ENCODE peak calls at places on chromosomes 6 and 20, in nine cellular contexts. One of them, this sample, is unnamed.

GRCh38 chr6:144898052-144898689 is 613.0 kb downstream of the UTRN start:
- DNase-seq in astrocyte: peak
- DNase-seq in heart left ventricle: no peak
- DNase-seq in MM.1S: no peak
- DNase-seq in mammary epithelial cell: peak
- DNase-seq in spleen: no peak
- DNase-seq in left ventricle myocardium inferior: no peak
- DNase-seq in colonic mucosa: no peak
- DNase-seq in K562: no peak
- DNase-seq in this sample: peak

GRCh38 chr20:41290804-41291389 is 26.6 kb downstream of the ZHX3 start:
- DNase-seq in left ventricle myocardium inferior: no peak
- DNase-seq in astrocyte: no peak
- DNase-seq in K562: no peak
- DNase-seq in colonic mucosa: no peak
- DNase-seq in heart left ventricle: no peak
- DNase-seq in mammary epithelial cell: no peak
- DNase-seq in spleen: no peak
- DNase-seq in MM.1S: no peak
- DNase-seq in this sample: no peak

GRCh38 chr20:3213226-3213625 is 3.9 kb downstream of the ITPA start:
- DNase-seq in colonic mucosa: no peak
- DNase-seq in spleen: no peak
- DNase-seq in MM.1S: no peak
- DNase-seq in heart left ventricle: no peak
- DNase-seq in astrocyte: no peak
- DNase-seq in K562: no peak
- DNase-seq in left ventricle myocardium inferior: no peak
- DNase-seq in mammary epithelial cell: no peak
- DNase-seq in this sample: no peak

GRCh38 chr6:44133003-44133931 is 5.9 kb downstream of the TMEM63B start:
- DNase-seq in astrocyte: no peak
- DNase-seq in heart left ventricle: peak
- DNase-seq in left ventricle myocardium inferior: peak
- DNase-seq in MM.1S: no peak
- DNase-seq in spleen: no peak
- DNase-seq in colonic mucosa: peak
- DNase-seq in mammary epithelial cell: peak
- DNase-seq in K562: peak
- DNase-seq in this sample: no peak

GRCh38 chr6:37365791-37366190 is 12.0 kb downstream of the RNF8 start:
- DNase-seq in MM.1S: no peak
- DNase-seq in left ventricle myocardium inferior: no peak
- DNase-seq in astrocyte: peak
- DNase-seq in heart left ventricle: no peak
- DNase-seq in mammary epithelial cell: no peak
- DNase-seq in K562: peak
- DNase-seq in spleen: no peak
- DNase-seq in colonic mucosa: no peak
- DNase-seq in this sample: no peak

GRCh38 chr6:166474721-166475565 is 92.2 kb upstream of the MPC1 start:
- DNase-seq in MM.1S: no peak
- DNase-seq in heart left ventricle: no peak
- DNase-seq in mammary epithelial cell: no peak
- DNase-seq in astrocyte: no peak
- DNase-seq in spleen: peak
- DNase-seq in K562: no peak
- DNase-seq in colonic mucosa: no peak
- DNase-seq in left ventricle myocardium inferior: no peak
- DNase-seq in this sample: no peak

GRCh38 chr6:21597706-21598273 is 4.2 kb downstream of the SOX4 start:
- DNase-seq in colonic mucosa: peak
- DNase-seq in heart left ventricle: no peak
- DNase-seq in mammary epithelial cell: peak
- DNase-seq in spleen: no peak
- DNase-seq in K562: no peak
- DNase-seq in astrocyte: no peak
- DNase-seq in MM.1S: no peak
- DNase-seq in left ventricle myocardium inferior: no peak
- DNase-seq in this sample: no peak

GRCh38 chr20:47019106-47019824 is 124.6 kb downstream of the EYA2 start:
- DNase-seq in left ventricle myocardium inferior: no peak
- DNase-seq in colonic mucosa: no peak
- DNase-seq in K562: no peak
- DNase-seq in heart left ventricle: no peak
- DNase-seq in MM.1S: no peak
- DNase-seq in astrocyte: peak
- DNase-seq in mammary epithelial cell: no peak
- DNase-seq in spleen: peak
- DNase-seq in this sample: no peak

GRCh38 chr20:33443006-33443511 is 504 bp downstream of the SNTA1 start:
- DNase-seq in astrocyte: no peak
- DNase-seq in spleen: peak
- DNase-seq in heart left ventricle: peak
- DNase-seq in left ventricle myocardium inferior: peak
- DNase-seq in K562: peak
- DNase-seq in mammary epithelial cell: no peak
- DNase-seq in colonic mucosa: peak
- DNase-seq in MM.1S: peak
- DNase-seq in this sample: no peak

GRCh38 chr6:140970485-140970884 is 1162.2 kb upstream of the GJE1 start:
- DNase-seq in MM.1S: no peak
- DNase-seq in K562: no peak
- DNase-seq in astrocyte: no peak
- DNase-seq in heart left ventricle: no peak
- DNase-seq in colonic mucosa: no peak
- DNase-seq in left ventricle myocardium inferior: no peak
- DNase-seq in spleen: no peak
- DNase-seq in mammary epithelial cell: no peak
- DNase-seq in this sample: no peak

DNA sequence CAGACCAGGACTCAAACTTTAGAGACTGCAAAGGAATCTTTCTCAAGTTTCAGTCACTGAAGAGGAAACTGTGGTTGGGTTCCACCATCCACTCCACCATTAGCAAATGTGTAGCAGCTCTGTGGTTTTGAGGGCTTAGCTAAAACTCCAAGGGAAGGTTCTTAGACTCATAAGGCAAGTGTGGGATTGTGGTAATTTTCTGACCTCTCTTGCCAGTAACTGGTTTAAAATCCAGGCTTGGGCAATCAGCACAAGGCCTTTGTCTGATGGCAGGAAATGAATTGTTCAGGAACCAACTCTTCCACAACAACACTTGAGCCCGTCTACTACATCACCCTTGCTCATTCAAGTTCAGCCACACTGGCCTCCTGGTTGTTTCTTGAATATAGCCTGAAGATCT is 68.6 kb upstream of the FBXL4 start:
- DNase-seq in heart left ventricle: no peak
- DNase-seq in colonic mucosa: no peak
- DNase-seq in astrocyte: peak
- DNase-seq in left ventricle myocardium inferior: no peak
- DNase-seq in MM.1S: peak
- DNase-seq in spleen: no peak
- DNase-seq in K562: no peak
- DNase-seq in mammary epithelial cell: peak
- DNase-seq in this sample: no peak
- TF ChIP-seq CTCF in heart left ventricle: no peak
- TF ChIP-seq CTCF in colonic mucosa: no peak
- TF ChIP-seq CTCF in astrocyte: no peak
- TF ChIP-seq CTCF in left ventricle myocardium inferior: no peak
- TF ChIP-seq CTCF in MM.1S: no peak
- TF ChIP-seq CTCF in spleen: no peak
- TF ChIP-seq CTCF in K562: no peak
- TF ChIP-seq CTCF in mammary epithelial cell: no peak
- TF ChIP-seq CTCF in this sample: no peak

GRCh38 chr20:44601801-44602204 is 19.4 kb downstream of the PKIG start:
- DNase-seq in astrocyte: peak
- DNase-seq in MM.1S: no peak
- DNase-seq in heart left ventricle: peak
- DNase-seq in left ventricle myocardium inferior: peak
- DNase-seq in colonic mucosa: no peak
- DNase-seq in spleen: no peak
- DNase-seq in mammary epithelial cell: no peak
- DNase-seq in K562: no peak
- DNase-seq in this sample: no peak
- H3K27ac ChIP-seq in astrocyte: peak
- H3K27ac ChIP-seq in MM.1S: no peak
- H3K27ac ChIP-seq in heart left ventricle: peak
- H3K27ac ChIP-seq in left ventricle myocardium inferior: peak
- H3K27ac ChIP-seq in colonic mucosa: peak
- H3K27ac ChIP-seq in spleen: peak
- H3K27ac ChIP-seq in mammary epithelial cell: no peak
- H3K27ac ChIP-seq in K562: no peak
- H3K27ac ChIP-seq in this sample: no peak

GRCh38 chr20:1166963-1167720 is 17.6 kb downstream of the TMEM74B start:
- DNase-seq in astrocyte: no peak
- DNase-seq in colonic mucosa: no peak
- DNase-seq in MM.1S: no peak
- DNase-seq in spleen: no peak
- DNase-seq in mammary epithelial cell: no peak
- DNase-seq in heart left ventricle: no peak
- DNase-seq in K562: no peak
- DNase-seq in left ventricle myocardium inferior: no peak
- DNase-seq in this sample: no peak

GRCh38 chr20:1165521-1165920 is 19.3 kb downstream of the TMEM74B start:
- DNase-seq in left ventricle myocardium inferior: no peak
- DNase-seq in K562: no peak
- DNase-seq in spleen: no peak
- DNase-seq in colonic mucosa: no peak
- DNase-seq in heart left ventricle: no peak
- DNase-seq in mammary epithelial cell: no peak
- DNase-seq in astrocyte: no peak
- DNase-seq in MM.1S: no peak
- DNase-seq in this sample: no peak

GRCh38 chr20:1165941-1166340 is 18.8 kb downstream of the TMEM74B start:
- DNase-seq in spleen: no peak
- DNase-seq in astrocyte: no peak
- DNase-seq in colonic mucosa: no peak
- DNase-seq in K562: no peak
- DNase-seq in heart left ventricle: no peak
- DNase-seq in MM.1S: no peak
- DNase-seq in mammary epithelial cell: no peak
- DNase-seq in left ventricle myocardium inferior: no peak
- DNase-seq in this sample: no peak

GRCh38 chr20:1171461-1172093 is 13.2 kb downstream of the TMEM74B start:
- DNase-seq in mammary epithelial cell: no peak
- DNase-seq in heart left ventricle: no peak
- DNase-seq in MM.1S: peak
- DNase-seq in astrocyte: peak
- DNase-seq in colonic mucosa: no peak
- DNase-seq in left ventricle myocardium inferior: no peak
- DNase-seq in K562: peak
- DNase-seq in spleen: no peak
- DNase-seq in this sample: no peak

GRCh38 chr20:1169224-1169623 is 15.6 kb downstream of the TMEM74B start:
- DNase-seq in colonic mucosa: no peak
- DNase-seq in mammary epithelial cell: no peak
- DNase-seq in heart left ventricle: no peak
- DNase-seq in spleen: no peak
- DNase-seq in MM.1S: no peak
- DNase-seq in astrocyte: no peak
- DNase-seq in left ventricle myocardium inferior: no peak
- DNase-seq in K562: no peak
- DNase-seq in this sample: no peak
- TF ChIP-seq CTCF in colonic mucosa: no peak
- TF ChIP-seq CTCF in mammary epithelial cell: no peak
- TF ChIP-seq CTCF in heart left ventricle: no peak
- TF ChIP-seq CTCF in spleen: no peak
- TF ChIP-seq CTCF in MM.1S: no peak
- TF ChIP-seq CTCF in astrocyte: no peak
- TF ChIP-seq CTCF in left ventricle myocardium inferior: no peak
- TF ChIP-seq CTCF in K562: no peak
- TF ChIP-seq CTCF in this sample: no peak

GRCh38 chr20:34883809-34884208 is 7.4 kb downstream of the ACSS2 start:
- DNase-seq in mammary epithelial cell: no peak
- DNase-seq in MM.1S: no peak
- DNase-seq in heart left ventricle: no peak
- DNase-seq in K562: no peak
- DNase-seq in spleen: no peak
- DNase-seq in colonic mucosa: no peak
- DNase-seq in left ventricle myocardium inferior: no peak
- DNase-seq in astrocyte: no peak
- DNase-seq in this sample: no peak
- H3K27ac ChIP-seq in mammary epithelial cell: no peak
- H3K27ac ChIP-seq in MM.1S: no peak
- H3K27ac ChIP-seq in heart left ventricle: no peak
- H3K27ac ChIP-seq in K562: no peak
- H3K27ac ChIP-seq in spleen: no peak
- H3K27ac ChIP-seq in colonic mucosa: no peak
- H3K27ac ChIP-seq in left ventricle myocardium inferior: no peak
- H3K27ac ChIP-seq in astrocyte: no peak
- H3K27ac ChIP-seq in this sample: no peak

GRCh38 chr6:158384671-158385110 is 72.4 kb downstream of the TULP4 start:
- DNase-seq in K562: no peak
- DNase-seq in spleen: no peak
- DNase-seq in MM.1S: no peak
- DNase-seq in colonic mucosa: no peak
- DNase-seq in heart left ventricle: no peak
- DNase-seq in left ventricle myocardium inferior: no peak
- DNase-seq in astrocyte: peak
- DNase-seq in mammary epithelial cell: no peak
- DNase-seq in this sample: no peak

GRCh38 chr6:158387036-158387435 is 74.8 kb downstream of the TULP4 start:
- DNase-seq in colonic mucosa: no peak
- DNase-seq in K562: peak
- DNase-seq in left ventricle myocardium inferior: no peak
- DNase-seq in spleen: no peak
- DNase-seq in heart left ventricle: no peak
- DNase-seq in mammary epithelial cell: no peak
- DNase-seq in MM.1S: no peak
- DNase-seq in astrocyte: no peak
- DNase-seq in this sample: no peak

GRCh38 chr6:158388727-158389126 is 76.5 kb downstream of the TULP4 start:
- DNase-seq in heart left ventricle: no peak
- DNase-seq in left ventricle myocardium inferior: no peak
- DNase-seq in MM.1S: no peak
- DNase-seq in K562: no peak
- DNase-seq in spleen: no peak
- DNase-seq in colonic mucosa: no peak
- DNase-seq in astrocyte: no peak
- DNase-seq in mammary epithelial cell: no peak
- DNase-seq in this sample: no peak

GRCh38 chr6:158389188-158389919 is 77.1 kb downstream of the TULP4 start:
- DNase-seq in K562: no peak
- DNase-seq in heart left ventricle: no peak
- DNase-seq in left ventricle myocardium inferior: no peak
- DNase-seq in spleen: no peak
- DNase-seq in mammary epithelial cell: no peak
- DNase-seq in MM.1S: no peak
- DNase-seq in colonic mucosa: no peak
- DNase-seq in astrocyte: no peak
- DNase-seq in this sample: no peak

DNA sequence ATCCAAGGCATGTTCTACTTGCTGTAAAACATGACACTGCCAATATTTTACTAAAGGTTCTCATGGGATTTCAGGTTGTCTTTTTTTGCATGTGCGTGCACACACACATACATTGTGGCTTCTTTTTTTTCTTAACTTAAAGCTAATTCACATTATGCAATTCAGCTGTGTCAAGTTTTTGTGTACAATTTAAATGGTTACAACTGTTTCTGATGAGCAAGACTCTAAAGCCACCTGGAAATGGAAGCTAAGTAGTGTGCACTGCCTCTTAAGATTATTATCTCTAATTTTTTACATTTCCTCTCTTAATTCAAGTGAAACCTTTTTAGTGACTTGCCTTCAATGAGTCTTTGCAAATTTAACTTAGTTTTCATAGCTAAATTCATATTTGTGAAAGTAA is 75.3 kb downstream of the TULP4 start:
- DNase-seq in mammary epithelial cell: no peak
- DNase-seq in heart left ventricle: no peak
- DNase-seq in K562: no peak
- DNase-seq in colonic mucosa: no peak
- DNase-seq in left ventricle myocardium inferior: no peak
- DNase-seq in spleen: no peak
- DNase-seq in astrocyte: no peak
- DNase-seq in MM.1S: no peak
- DNase-seq in this sample: no peak
- TF ChIP-seq CTCF in mammary epithelial cell: no peak
- TF ChIP-seq CTCF in heart left ventricle: no peak
- TF ChIP-seq CTCF in K562: no peak
- TF ChIP-seq CTCF in colonic mucosa: no peak
- TF ChIP-seq CTCF in left ventricle myocardium inferior: no peak
- TF ChIP-seq CTCF in spleen: no peak
- TF ChIP-seq CTCF in astrocyte: no peak
- TF ChIP-seq CTCF in MM.1S: no peak
- TF ChIP-seq CTCF in this sample: no peak